ENCODE peak calls at places on chromosomes 13 and 19, in four cellular contexts. J is HCT116, G is neural progenitor cell, Q is mammary epithelial cell. X is an unnamed sample.

GRCh38 chr19:3336680-3337523 is 29.5 kb upstream of the NFIC start:
- DNase-seq in Q (no peak), J (no peak), G (no peak), X (peak; percentile 62)

GRCh38 chr19:5036733-5037681 is 68.1 kb downstream of the KDM4B start:
- DNase-seq in Q (peak; percentile 59), G (no peak), J (no peak), X (no peak)

GRCh38 chr13:107576430-107576829 is 638.9 kb downstream of the LIG4 start:
- DNase-seq in J (no peak), G (no peak), Q (no peak), X (no peak)

GRCh38 chr19:5026706-5027273 is 57.9 kb downstream of the KDM4B start:
- DNase-seq in J (no peak), G (no peak), Q (no peak), X (no peak)

GRCh38 chr13:46756977-46757376 is 40.0 kb downstream of the ESD start:
- DNase-seq in J (no peak), Q (no peak), G (no peak), X (no peak)

GRCh38 chr13:94209110-94209509 is 270.4 kb downstream of the DCT start:
- DNase-seq in G (no peak), J (no peak), Q (no peak), X (no peak)

GRCh38 chr19:8308891-8309291 is 733 bp upstream of the CD320 start:
- DNase-seq in G (no peak), Q (no peak), J (no peak), X (no peak)

GRCh38 chr13:61148691-61149332 is 266.8 kb downstream of the PCDH20 start:
- DNase-seq in G (peak; percentile 29), J (no peak), Q (no peak), X (no peak)

GRCh38 chr19:34662919-34663318 is 14.0 kb downstream of the SCGB2B2 start:
- DNase-seq in J (peak; percentile 41), G (peak; percentile 53), Q (peak; percentile 14), X (no peak)

GRCh38 chr19:294819-295686 is 3.9 kb upstream of the PLPP2 start:
- DNase-seq in G (peak; percentile 80), J (no peak), Q (no peak), X (no peak)

GRCh38 chr19:46634045-46634655 is 1.9 kb downstream of the GNG8 start:
- DNase-seq in J (peak; percentile 87), G (peak; percentile 95), Q (peak; percentile 85), X (peak; percentile 97)

GRCh38 chr19:48396871-48397176 is 3.4 kb downstream of the GRIN2D start:
- DNase-seq in Q (no peak), J (no peak), G (no peak), X (no peak)

GRCh38 chr19:2426661-2427322 is 594 bp downstream of the TIMM13 start:
- DNase-seq in Q (peak; percentile 35), J (peak; percentile 16), G (peak; percentile 79), X (no peak)

GRCh38 chr13:77952276-77952675 is 33.6 kb upstream of the EDNRB start:
- DNase-seq in Q (no peak), J (no peak), G (no peak), X (no peak)

GRCh38 chr19:18173572-18174294 is at the start of gene IFI30:
- DNase-seq in Q (no peak), G (peak; percentile 76), J (no peak), X (peak; percentile 84)

GRCh38 chr19:48918801-48919247 is 14.7 kb upstream of the DHDH start:
- DNase-seq in J (no peak), G (peak; percentile 77), Q (no peak), X (no peak)

GRCh38 chr13:102555914-102556553 is 40.8 kb upstream of the TPP2 start:
- DNase-seq in Q (peak; percentile 59), J (peak; percentile 21), G (peak; percentile 39), X (no peak)

GRCh38 chr13:35979378-35979911 is 151.7 kb downstream of the DCLK1 start:
- DNase-seq in J (no peak), Q (peak; percentile 50), G (no peak), X (no peak)

GRCh38 chr19:19740755-19741154 is 7.8 kb upstream of the ZNF14 start:
- DNase-seq in G (no peak), Q (no peak), J (no peak), X (no peak)

GRCh38 chr19:19743176-19743575 is 10.3 kb upstream of the ZNF14 start:
- DNase-seq in G (no peak), Q (no peak), J (no peak), X (no peak)

GRCh38 chr19:19741184-19741583 is 8.3 kb upstream of the ZNF14 start:
- DNase-seq in J (no peak), G (no peak), Q (no peak), X (no peak)

GRCh38 chr19:19744641-19745040 is 11.7 kb upstream of the ZNF14 start:
- DNase-seq in G (no peak), Q (no peak), J (no peak), X (no peak)

GRCh38 chr19:19742773-19743172 is 9.9 kb upstream of the ZNF14 start:
- DNase-seq in J (no peak), G (no peak), Q (no peak), X (no peak)
- H3K4me2 ChIP-seq in J (no peak overlapping the region), G (no peak overlapping the region), Q (no peak overlapping the region), X (no peak overlapping the region)

DNA sequence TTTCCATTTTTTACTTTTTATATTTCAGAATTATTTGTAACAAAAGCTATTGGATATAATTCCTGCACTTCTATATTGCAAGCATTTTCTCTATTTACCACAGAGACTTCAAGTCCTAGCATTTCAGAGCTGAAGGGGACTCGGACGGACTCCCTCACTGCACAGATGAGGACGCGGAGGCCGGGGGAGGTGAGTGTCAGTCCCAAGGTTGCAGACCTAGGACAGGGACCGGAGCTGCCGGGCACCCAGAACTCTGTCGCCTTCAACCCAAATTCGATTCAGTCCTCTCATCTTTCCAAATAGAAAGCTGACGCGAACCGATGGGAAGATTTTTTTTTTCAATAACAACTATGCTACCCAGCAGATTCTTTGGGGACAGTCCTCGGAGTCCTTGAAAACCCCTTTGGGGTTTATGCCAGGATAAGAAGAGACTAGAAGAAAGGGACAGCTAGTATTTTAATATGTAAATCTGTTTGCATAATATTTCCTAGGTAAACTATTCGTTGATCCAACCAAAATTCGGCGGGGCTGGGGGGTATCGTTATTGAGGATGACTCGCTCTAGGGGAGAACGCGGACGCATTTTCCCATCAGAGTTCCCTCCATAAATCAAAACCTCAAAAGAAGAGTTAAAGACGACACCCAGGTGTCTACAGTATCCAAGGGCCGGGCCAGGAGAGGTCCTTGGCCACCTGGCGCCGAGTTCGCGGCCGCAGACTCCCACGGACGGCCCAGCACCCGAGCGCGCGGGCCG is 804 bp downstream of the FLT3 start:
- DNase-seq in Q (no peak), J (no peak), G (peak; percentile 23), X (no peak)
- TF ChIP-seq EZH2 in Q (no peak), J (no peak), G (peak; percentile 79), X (no peak)

GRCh38 chr19:13037161-13037560 is 41.9 kb downstream of the NFIX start:
- DNase-seq in J (no peak), Q (peak; percentile 84), G (no peak), X (peak; percentile 64)
- H3K4me1 ChIP-seq in J (peaks cover 46% of the 10 kb centered on the region), Q (peaks cover 89% of the 10 kb centered on the region), G (peaks cover 4% of the 10 kb centered on the region), X (peaks cover 55% of the 10 kb centered on the region)

GRCh38 chr13:37047846-37048245 is 11.6 kb downstream of the SUPT20H start:
- DNase-seq in J (no peak), Q (no peak), G (no peak), X (no peak)
- H3K4me2 ChIP-seq in J (no peak overlapping the region), Q (no peak overlapping the region), G (no peak overlapping the region), X (no peak overlapping the region)

GRCh38 chr19:58372311-58373133 is 8.3 kb downstream of the ZNF837 start:
- DNase-seq in G (no peak), Q (no peak), J (no peak), X (no peak)

GRCh38 chr19:58364127-58364526 is 1.6 kb upstream of the ZNF497 start:
- DNase-seq in Q (no peak), G (no peak), J (no peak), X (no peak)

GRCh38 chr19:58368561-58369360 is 6.2 kb upstream of the ZNF497 start:
- DNase-seq in J (no peak), Q (no peak), G (no peak), X (no peak)

GRCh38 chr19:58366576-58367430 is 4.3 kb upstream of the ZNF497 start:
- DNase-seq in J (no peak), Q (no peak), G (no peak), X (no peak)

DNA sequence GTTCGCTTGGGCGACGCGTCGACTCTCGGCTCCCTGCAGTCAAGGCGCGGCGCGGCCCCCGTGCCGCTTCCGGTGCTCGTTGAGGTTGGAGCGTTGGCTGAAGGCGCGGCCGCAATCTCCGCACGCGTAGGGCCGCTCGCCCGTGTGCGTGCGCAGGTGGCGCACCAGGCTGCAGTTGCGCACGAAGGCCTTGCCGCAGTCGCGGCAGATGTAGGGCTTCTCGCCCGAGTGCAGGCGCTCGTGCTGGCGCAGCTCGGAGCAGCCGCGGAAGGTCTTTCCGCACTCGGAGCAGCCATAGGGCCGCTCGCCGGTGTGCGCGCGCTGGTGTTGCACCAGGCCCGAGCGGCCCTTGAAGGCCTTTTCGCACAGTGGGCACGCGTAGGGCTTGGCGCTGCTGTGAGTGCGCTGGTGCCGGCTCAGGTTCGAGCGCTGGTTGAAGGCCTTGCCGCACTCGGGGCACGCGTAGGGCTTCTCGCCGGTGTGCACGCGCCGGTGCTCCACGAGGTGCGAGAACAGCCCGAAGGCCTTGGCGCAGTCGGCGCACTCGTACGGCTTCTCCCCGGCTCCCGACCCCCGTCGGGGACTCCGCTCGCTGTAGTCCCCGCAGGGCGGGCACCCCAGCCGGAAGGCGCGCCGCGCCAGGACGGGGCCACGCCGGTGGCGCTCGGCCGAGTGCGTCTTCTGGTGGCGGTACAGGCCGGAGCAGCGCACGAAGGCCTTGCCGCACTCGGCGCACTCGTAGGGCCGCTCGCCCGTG is 5.3 kb upstream of the ZNF497 start:
- DNase-seq in Q (no peak), J (no peak), G (no peak), X (no peak)
- TF ChIP-seq EZH2 in Q (no peak), J (no peak), G (no peak), X (no peak)